ENCODE peak calls at places on chromosomes 4 and X, in five cellular contexts. W is foreskin keratinocyte, Q is cardiac muscle cell, D is psoas muscle, B is mesenchymal stem cell. S is an unnamed sample.

GRCh38 chr4:152729466-152729865 is 49.7 kb upstream of the TMEM154 start:
- DNase-seq in Q (no peak), D (no peak), B (no peak), W (peak; percentile 87), S (no peak)

GRCh38 chr4:23207059-23207458 is 514.3 kb downstream of the GBA3 start:
- DNase-seq in W (no peak), D (no peak), Q (no peak), B (no peak), S (no peak)

GRCh38 chr4:90474484-90474883 is 347.3 kb downstream of the CCSER1 start:
- DNase-seq in W (no peak), B (no peak), D (no peak), Q (no peak), S (no peak)

GRCh38 chrX:41381685-41382084 is 47.7 kb downstream of the DDX3X start:
- DNase-seq in Q (no peak), D (no peak), W (peak; percentile 72), B (peak; percentile 93), S (no peak)

GRCh38 chr4:39840027-39840426 is 137.7 kb downstream of the PDS5A start:
- DNase-seq in B (no peak), Q (no peak), D (no peak), W (no peak), S (no peak)

GRCh38 chr4:24690436-24690835 is 104.9 kb upstream of the SOD3 start:
- DNase-seq in W (no peak), B (no peak), Q (no peak), D (peak; percentile 54), S (no peak)

GRCh38 chr4:24473309-24473721 is 111.0 kb downstream of the DHX15 start:
- DNase-seq in D (no peak), B (peak; percentile 36), Q (peak; percentile 42), W (no peak), S (no peak)

GRCh38 chrX:37993857-37994619 is 12.3 kb upstream of the SYTL5 start:
- DNase-seq in W (peak; percentile 72), D (no peak), B (no peak), Q (no peak), S (no peak)

GRCh38 chr4:3045500-3045850 is 28.9 kb downstream of the HTT-AS start:
- DNase-seq in D (peak; percentile 78), W (no peak), B (peak; percentile 56), Q (no peak), S (no peak)

GRCh38 chr4:105147226-105148151 is 813 bp downstream of the TET2 start:
- DNase-seq in W (peak; percentile 53), D (no peak), Q (peak; percentile 66), B (peak; percentile 67), S (peak; percentile 30)

GRCh38 chr4:177116161-177116560 is 193.5 kb upstream of the NEIL3 start:
- DNase-seq in Q (no peak), B (no peak), W (no peak), D (no peak), S (no peak)

GRCh38 chr4:10171055-10171454 is 54.5 kb upstream of the WDR1 start:
- DNase-seq in D (no peak), B (no peak), W (peak; percentile 76), Q (no peak), S (no peak)

GRCh38 chr4:122218762-122219161 is 66.6 kb downstream of the BLTP1 start:
- DNase-seq in Q (peak; percentile 35), D (no peak), B (peak; percentile 22), W (no peak), S (no peak)

GRCh38 chr4:76188557-76188956 is 25.1 kb downstream of the SCARB2 start:
- DNase-seq in B (no peak), D (no peak), W (no peak), Q (no peak), S (no peak)

GRCh38 chr4:2363056-2363719 is 55.3 kb downstream of the ZFYVE28 start:
- DNase-seq in Q (peak; percentile 58), B (no peak), D (peak; percentile 88), W (no peak), S (no peak)

GRCh38 chrX:3252744-3253143 is 93.7 kb downstream of the MXRA5 start:
- DNase-seq in Q (no peak), B (peak; percentile 69), W (no peak), D (no peak), S (peak; percentile 0)

GRCh38 chrX:41312786-41313185 is 21.2 kb upstream of the DDX3X start:
- DNase-seq in B (no peak), W (no peak), Q (no peak), D (no peak), S (no peak)

GRCh38 chr4:67751260-67751659 is 2.9 kb downstream of the GNRHR start:
- DNase-seq in W (peak; percentile 25), B (peak; percentile 42), D (no peak), Q (no peak), S (no peak)

GRCh38 chrX:150487369-150488094 is 80.9 kb upstream of the MTM1 start:
- DNase-seq in W (no peak), B (no peak), D (no peak), Q (no peak), S (no peak)

GRCh38 chrX:107659768-107660167 is 31.5 kb downstream of the PRPS1 start:
- DNase-seq in B (peak; percentile 62), W (no peak), D (no peak), Q (peak; percentile 58), S (no peak)

GRCh38 chrX:133698298-133698697 is 283.0 kb upstream of the GPC4 start:
- DNase-seq in W (peak; percentile 15), D (no peak), B (peak; percentile 14), Q (peak; percentile 19), S (no peak)

GRCh38 chr4:88457307-88458090 is 580 bp downstream of the HERC5 start:
- DNase-seq in Q (peak; percentile 66), B (peak; percentile 50), D (peak; percentile 67), W (no peak), S (peak; percentile 41)

GRCh38 chr4:153765836-153766235 is 6.0 kb upstream of the RNF175 start:
- DNase-seq in B (no peak), W (no peak), Q (no peak), D (no peak), S (no peak)

GRCh38 chr4:170529760-170530440 is 440.1 kb upstream of the AADAT start:
- DNase-seq in B (no peak), W (no peak), Q (no peak), D (no peak), S (no peak)

GRCh38 chr4:110878413-110878812 is 255.5 kb upstream of the PITX2 start:
- DNase-seq in W (peak; percentile 55), B (no peak), Q (no peak), D (no peak), S (no peak)

GRCh38 chrX:79413009-79413408 is 45.9 kb upstream of the ITM2A start:
- DNase-seq in B (no peak), D (no peak), Q (peak; percentile 14), W (peak; percentile 6), S (no peak)

GRCh38 chr4:74671074-74671698 is 123.1 kb downstream of the BTC start:
- DNase-seq in W (peak; percentile 58), D (no peak), Q (peak; percentile 67), B (peak; percentile 74), S (no peak)

GRCh38 chr4:144494280-144494679 is 151.7 kb upstream of the HHIP start:
- DNase-seq in D (no peak), B (no peak), W (no peak), Q (no peak), S (no peak)

GRCh38 chr4:37727635-37728034 is 41.5 kb upstream of the RELL1 start:
- DNase-seq in B (no peak), W (no peak), Q (no peak), D (no peak), S (no peak)
- H3K27ac ChIP-seq in B (no peak overlapping the region), W (no peak overlapping the region), Q (no peak overlapping the region), D (no peak overlapping the region), S (no peak overlapping the region)

GRCh38 chr4:184408021-184408710 is 66.2 kb downstream of the IRF2 start:
- DNase-seq in W (peak; percentile 62), Q (no peak), B (peak; percentile 50), D (no peak), S (no peak)
- H3K27ac ChIP-seq in W (peak overlapping the region; percentile 6), Q (no peak overlapping the region), B (peak overlapping the region; percentile 61), D (peak overlapping the region; percentile 25), S (no peak overlapping the region)

GRCh38 chrX:17805120-17805519 is 56.0 kb downstream of the RAI2 start:
- DNase-seq in B (no peak), D (no peak), Q (no peak), W (no peak), S (no peak)

GRCh38 chrX:17801431-17801830 is 59.7 kb downstream of the RAI2 start:
- DNase-seq in Q (no peak), B (no peak), W (no peak), D (no peak), S (no peak)

GRCh38 chrX:17798921-17799320 is 61.6 kb downstream of the SCML1 start:
- DNase-seq in B (no peak), W (no peak), D (no peak), Q (no peak), S (no peak)

GRCh38 chrX:17803449-17803848 is 57.6 kb downstream of the RAI2 start:
- DNase-seq in B (no peak), W (no peak), D (no peak), Q (no peak), S (no peak)

DNA sequence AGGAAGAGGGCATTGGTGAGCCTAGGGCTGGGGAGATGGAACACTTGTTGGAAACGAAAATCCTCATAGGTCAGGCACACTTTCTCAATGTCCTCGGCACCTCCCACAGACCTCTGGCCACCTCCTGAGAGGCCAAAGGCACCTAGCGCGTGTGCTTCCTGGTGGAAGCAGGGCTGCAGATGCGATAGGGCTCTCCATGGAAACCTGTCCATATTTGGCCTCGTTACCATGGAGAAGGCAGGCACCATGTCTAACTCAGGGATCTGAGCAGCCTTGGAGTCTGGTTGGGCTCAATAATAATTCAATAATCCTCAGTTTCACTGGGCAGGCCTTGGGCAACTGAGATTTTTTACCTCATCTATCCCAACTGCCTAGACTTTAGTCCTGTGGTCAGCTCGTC is 58.3 kb downstream of the RAI2 start:
- DNase-seq in D (no peak), W (no peak), B (no peak), Q (no peak), S (no peak)
- H3K27ac ChIP-seq in D (no peak overlapping the region), W (no peak overlapping the region), B (no peak overlapping the region), Q (no peak overlapping the region), S (no peak overlapping the region)

GRCh38 chrX:134797390-134797700 is 139.1 kb upstream of the PLAC1 start:
- DNase-seq in D (no peak), B (no peak), W (no peak), Q (no peak), S (no peak)
- H3K27ac ChIP-seq in D (no peak overlapping the region), B (no peak overlapping the region), W (no peak overlapping the region), Q (no peak overlapping the region), S (no peak overlapping the region)

DNA sequence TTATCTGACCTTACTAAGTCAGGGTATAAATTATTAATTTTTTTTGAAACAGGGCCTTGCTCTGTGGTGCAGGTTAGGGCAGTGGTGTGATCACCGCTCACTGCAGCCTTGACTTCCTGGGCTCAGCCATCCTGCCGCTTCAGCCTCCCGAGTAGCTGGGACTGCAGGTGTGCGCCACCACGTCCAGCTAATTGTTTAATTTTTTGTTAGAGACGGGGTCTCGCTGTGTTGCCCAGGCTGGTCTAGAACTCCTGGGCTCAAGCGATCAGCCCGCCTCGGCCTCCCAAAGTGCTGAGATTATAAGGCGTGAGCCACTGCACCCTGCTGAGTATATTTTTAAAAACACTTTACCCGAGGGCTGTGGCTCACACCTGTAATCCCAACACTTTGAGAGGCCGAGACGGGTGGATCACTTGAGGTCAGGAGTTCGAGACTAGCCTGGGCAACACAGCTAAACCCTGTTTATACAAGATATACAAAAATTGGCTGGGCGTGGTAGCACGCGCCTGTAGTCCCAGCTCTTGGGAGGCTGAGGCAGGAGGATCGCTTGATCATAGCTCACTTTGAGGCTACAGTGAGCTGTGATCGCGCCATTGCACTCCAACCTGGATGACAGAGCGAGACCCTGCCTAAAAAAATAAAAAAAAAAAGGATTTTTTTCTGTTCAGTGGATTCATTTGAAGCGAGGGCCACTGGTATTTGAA is 721 bp upstream of the TBC1D25 start:
- DNase-seq in B (no peak), W (peak; percentile 1), Q (no peak), D (no peak), S (no peak)
- H3K27ac ChIP-seq in B (peak overlapping the region; percentile 29), W (peak overlapping the region; percentile 66), Q (peak overlapping the region; percentile 70), D (peak overlapping the region; percentile 89), S (peak overlapping the region; percentile 86)